ENCODE peak calls at places on chromosomes 12 and 14, in ten cellular contexts. B, N, K, S, Y, X, O, G, U and T are unnamed samples.

GRCh38 chr12:45732250-45732649 is 2.7 kb downstream of the ARID2 start:
- DNase-seq in N (no peak), X (no peak), S (no peak), G (no peak), Y (peak), K (no peak), O (no peak), B (no peak), U (peak), T (no peak)

GRCh38 chr12:7154042-7154441 is 23.9 kb downstream of the CLSTN3 start:
- DNase-seq in K (no peak), N (no peak), B (no peak), G (no peak), O (no peak), X (no peak), U (no peak), Y (no peak), S (no peak), T (no peak)

GRCh38 chr12:75917083-75917482 is 114.5 kb downstream of the PHLDA1 start:
- DNase-seq in B (no peak), K (no peak), X (no peak), N (no peak), G (no peak), Y (peak), S (no peak), U (no peak), O (no peak), T (no peak)

GRCh38 chr12:15928345-15928744 is 17.2 kb downstream of the DERA start:
- DNase-seq in O (no peak), Y (no peak), N (peak), S (no peak), U (no peak), G (no peak), K (no peak), X (no peak), B (no peak), T (no peak)

GRCh38 chr12:67702136-67702535 is 53.6 kb downstream of the DYRK2 start:
- DNase-seq in U (no peak), S (no peak), X (no peak), B (no peak), Y (no peak), G (no peak), N (no peak), K (no peak), O (no peak), T (no peak)

GRCh38 chr14:95174184-95174804 is 17.0 kb upstream of the DICER1 start:
- DNase-seq in G (no peak), S (peak), Y (peak), U (no peak), K (no peak), O (no peak), N (no peak), X (no peak), B (no peak), T (no peak)

GRCh38 chr12:91994208-91994797 is 151.3 kb downstream of the BTG1 start:
- DNase-seq in X (no peak), Y (no peak), K (no peak), B (no peak), S (no peak), U (no peak), G (no peak), O (no peak), N (no peak), T (no peak)

GRCh38 chr12:124683330-124683662 is 115.9 kb upstream of the NCOR2 start:
- DNase-seq in O (no peak), K (no peak), N (peak), Y (no peak), S (no peak), B (no peak), G (no peak), U (no peak), X (no peak), T (no peak)

GRCh38 chr12:115726691-115727090 is 550.8 kb downstream of the MED13L start:
- DNase-seq in K (no peak), G (no peak), B (no peak), X (no peak), O (no peak), U (no peak), S (no peak), N (no peak), Y (no peak), T (no peak)

GRCh38 chr14:61174395-61175386 is 106.4 kb downstream of the TMEM30B start:
- DNase-seq in B (no peak), X (no peak), U (peak), K (no peak), N (no peak), S (no peak), G (no peak), O (no peak), Y (no peak), T (no peak)

GRCh38 chr12:101697930-101698781 is 716 bp downstream of the CHPT1 start:
- DNase-seq in G (no peak), U (peak), S (peak), K (no peak), X (peak), O (no peak), Y (peak), N (peak), B (peak), T (peak)

GRCh38 chr12:30643366-30643765 is 52.3 kb downstream of the IPO8 start:
- DNase-seq in G (no peak), K (no peak), B (no peak), Y (no peak), X (no peak), S (no peak), N (peak), O (no peak), U (no peak), T (no peak)

GRCh38 chr14:72788972-72789728 is 104.8 kb downstream of the DPF3 start:
- DNase-seq in G (no peak), Y (no peak), U (no peak), K (no peak), X (no peak), B (no peak), O (no peak), N (no peak), S (no peak), T (no peak)

GRCh38 chr12:131688131-131688844 is 22.6 kb upstream of the SFSWAP start:
- DNase-seq in X (no peak), S (no peak), O (no peak), K (no peak), N (no peak), Y (no peak), G (no peak), B (no peak), U (no peak), T (no peak)

GRCh38 chr12:96199465-96199864 is 5.3 kb downstream of the ELK3 start:
- DNase-seq in U (no peak), N (no peak), Y (no peak), B (no peak), O (no peak), K (no peak), X (no peak), S (no peak), G (no peak), T (no peak)

GRCh38 chr14:104771918-104772706 is 19.2 kb downstream of the SIVA1 start:
- DNase-seq in N (no peak), U (no peak), B (no peak), G (no peak), S (no peak), O (no peak), K (no peak), X (no peak), Y (no peak), T (no peak)

GRCh38 chr14:91573894-91574837 is 64.1 kb upstream of the PPP4R3A start:
- DNase-seq in K (peak), S (peak), O (peak), G (peak), B (peak), U (peak), N (peak), Y (no peak), X (peak), T (peak)

GRCh38 chr12:131128556-131128955 is 174.8 kb downstream of the ADGRD1 start:
- DNase-seq in B (no peak), N (no peak), U (no peak), Y (no peak), S (no peak), K (no peak), G (no peak), X (no peak), O (no peak), T (no peak)

GRCh38 chr14:91372680-91373495 is 44.7 kb downstream of the CCDC88C start:
- DNase-seq in S (no peak), G (no peak), U (peak), X (peak), K (no peak), Y (no peak), O (no peak), B (no peak), N (peak), T (no peak)

GRCh38 chr14:100591453-100592371 is 4.5 kb upstream of the BEGAIN start:
- DNase-seq in S (no peak), U (no peak), G (no peak), K (no peak), X (no peak), Y (no peak), O (no peak), B (no peak), N (no peak), T (peak)

GRCh38 chr14:95479494-95479893 is 37.0 kb downstream of the SYNE3 start:
- DNase-seq in N (no peak), X (no peak), S (no peak), U (no peak), Y (no peak), G (no peak), K (no peak), B (no peak), O (no peak), T (no peak)

GRCh38 chr14:29953501-29953900 is 25.9 kb upstream of the PRKD1 start:
- DNase-seq in X (no peak), B (no peak), K (no peak), N (no peak), S (peak), O (no peak), G (no peak), Y (peak), U (no peak), T (no peak)